ENCODE peak calls at places on chromosomes 6 and 20, in five cellular contexts. E is mesenchymal stem cell, J is IMR-90, K is neuronal stem cell, Y is H1. F is an unnamed sample.

GRCh38 chr6:77017537-77017936 is 445.8 kb downstream of the HTR1B start:
- DNase-seq in E (no peak), J (no peak), K (no peak), Y (no peak), F (no peak)

GRCh38 chr6:14930366-14930989 is 315.4 kb upstream of the JARID2 start:
- DNase-seq in E (no peak), J (no peak), K (no peak), Y (no peak), F (no peak)

GRCh38 chr20:237479-237878 is 10.4 kb downstream of the DEFB129 start:
- DNase-seq in E (no peak), J (peak; percentile 5), K (no peak), Y (no peak), F (no peak)

GRCh38 chr6:24923885-24924401 is 11.8 kb downstream of the RIPOR2 start:
- DNase-seq in E (no peak), J (no peak), K (no peak), Y (no peak), F (no peak)

GRCh38 chr6:65997539-65997938 is 290.5 kb upstream of the EYS start:
- DNase-seq in E (no peak), J (no peak), K (no peak), Y (no peak), F (no peak)

GRCh38 chr6:42392871-42393270 is 58.9 kb downstream of the TRERF1 start:
- DNase-seq in E (no peak), J (no peak), K (no peak), Y (no peak), F (no peak)

GRCh38 chr6:90421656-90422055 is 125.0 kb upstream of the BACH2 start:
- DNase-seq in E (no peak), J (no peak), K (no peak), Y (no peak), F (no peak)

GRCh38 chr6:26398555-26398954 is 3.5 kb upstream of the BTN3A1 start:
- DNase-seq in E (no peak), J (no peak), K (no peak), Y (no peak), F (no peak)

GRCh38 chr20:48747840-48748416 is 79.9 kb downstream of the PREX1 start:
- DNase-seq in E (no peak), J (no peak), K (no peak), Y (no peak), F (no peak)

GRCh38 chr6:15500901-15501805 is 161.7 kb downstream of the DTNBP1 start:
- DNase-seq in E (no peak), J (no peak), K (no peak), Y (no peak), F (no peak)

GRCh38 chr6:168208854-168209253 is 110.7 kb downstream of the DACT2 start:
- DNase-seq in E (no peak), J (no peak), K (no peak), Y (peak; percentile 43), F (no peak)

GRCh38 chr20:62659488-62659887 is 17.2 kb downstream of the SLCO4A1 start:
- DNase-seq in E (no peak), J (no peak), K (no peak), Y (no peak), F (no peak)

GRCh38 chr20:49608752-49609670 is 41.1 kb upstream of the PTGIS start:
- DNase-seq in E (peak; percentile 37), J (no peak), K (peak; percentile 59), Y (peak; percentile 49), F (peak; percentile 62)

GRCh38 chr20:45611054-45611453 is 18.5 kb upstream of the WFDC10A start:
- DNase-seq in E (peak; percentile 1), J (peak; percentile 75), K (no peak), Y (no peak), F (no peak)

GRCh38 chr6:6085928-6086668 is 79.4 kb upstream of the NRN1 start:
- DNase-seq in E (no peak), J (no peak), K (no peak), Y (no peak), F (peak; percentile 18)

GRCh38 chr6:34416877-34417371 is 8.9 kb downstream of the RPS10 start:
- DNase-seq in E (no peak), J (no peak), K (no peak), Y (no peak), F (peak; percentile 18)

GRCh38 chr6:54431466-54431865 is 123.2 kb downstream of the TINAG start:
- DNase-seq in E (no peak), J (peak; percentile 43), K (no peak), Y (no peak), F (no peak)

GRCh38 chr6:160238234-160238633 is 20.4 kb downstream of the SLC22A2 start:
- DNase-seq in E (no peak), J (no peak), K (no peak), Y (no peak), F (no peak)

GRCh38 chr6:119207973-119208725 is 129.7 kb upstream of the FAM184A start:
- DNase-seq in E (peak; percentile 67), J (peak; percentile 66), K (no peak), Y (no peak), F (no peak)

GRCh38 chr6:7137335-7138106 is 29.8 kb downstream of the RREB1 start:
- DNase-seq in E (peak; percentile 79), J (peak; percentile 77), K (no peak), Y (no peak), F (no peak)

GRCh38 chr6:21915707-21916399 is 322.3 kb downstream of the SOX4 start:
- DNase-seq in E (peak; percentile 52), J (peak; percentile 56), K (no peak), Y (no peak), F (no peak)

GRCh38 chr20:4435210-4435609 is 286.5 kb upstream of the PRND start:
- DNase-seq in E (no peak), J (peak; percentile 71), K (no peak), Y (no peak), F (no peak)

GRCh38 chr6:148323344-148323743 is 19.3 kb upstream of the SASH1 start:
- DNase-seq in E (peak; percentile 75), J (peak; percentile 86), K (no peak), Y (no peak), F (no peak)

GRCh38 chr6:5141046-5141445 is 55.9 kb downstream of the PPP1R3G start:
- DNase-seq in E (peak; percentile 4), J (peak; percentile 17), K (no peak), Y (no peak), F (no peak)

GRCh38 chr6:14881399-14881798 is 364.5 kb upstream of the JARID2 start:
- DNase-seq in E (peak; percentile 69), J (peak; percentile 87), K (no peak), Y (no peak), F (no peak)

GRCh38 chr6:44554194-44554593 is 166.7 kb downstream of the CDC5L start:
- DNase-seq in E (no peak), J (no peak), K (no peak), Y (no peak), F (no peak)

GRCh38 chr6:117298941-117299340 is 33.6 kb downstream of the VGLL2 start:
- DNase-seq in E (no peak), J (no peak), K (no peak), Y (no peak), F (peak; percentile 40)

GRCh38 chr20:46977909-46978588 is 83.4 kb downstream of the EYA2 start:
- DNase-seq in E (no peak), J (no peak), K (no peak), Y (no peak), F (no peak)

GRCh38 chr6:81700414-81700813 is 52.1 kb downstream of the TENT5A start:
- DNase-seq in E (no peak), J (no peak), K (no peak), Y (no peak), F (no peak)

GRCh38 chr6:32971581-32972352 is 3.4 kb downstream of the BRD2 start:
- DNase-seq in E (peak; percentile 100), J (peak; percentile 100), K (peak; percentile 100), Y (peak; percentile 98), F (peak; percentile 100)
- H4K91ac ChIP-seq in E (no peak overlapping the region), J (peak overlapping the region; percentile 100), K (no peak overlapping the region), Y (peak overlapping the region; percentile 92), F (peak overlapping the region; percentile 90)

GRCh38 chr6:157236040-157236725 is 87.1 kb downstream of the TMEM242 start:
- DNase-seq in E (no peak), J (no peak), K (no peak), Y (no peak), F (no peak)
- H3K4me3 ChIP-seq in E (peak overlapping the region; percentile 30), J (peak overlapping the region; percentile 40), K (peak overlapping the region; percentile 85), Y (peak overlapping the region; percentile 65), F (peak overlapping the region; percentile 38)

GRCh38 chr6:75604294-75604693 is 2.6 kb downstream of the SENP6 start:
- DNase-seq in E (no peak), J (no peak), K (no peak), Y (no peak), F (no peak)

GRCh38 chr6:75602897-75603395 is 1.3 kb downstream of the SENP6 start:
- DNase-seq in E (no peak), J (no peak), K (no peak), Y (no peak), F (no peak)

GRCh38 chr6:75601608-75602163 is at the start of gene SENP6:
- DNase-seq in E (peak; percentile 87), J (peak; percentile 70), K (peak; percentile 82), Y (no peak), F (peak; percentile 84)

GRCh38 chr6:75600694-75601265 is 900 bp upstream of the SENP6 start:
- DNase-seq in E (peak; percentile 17), J (no peak), K (no peak), Y (no peak), F (no peak)

GRCh38 chr6:75602164-75602896 is 650 bp downstream of the SENP6 start:
- DNase-seq in E (no peak), J (peak; percentile 42), K (no peak), Y (no peak), F (peak; percentile 64)
- H4K91ac ChIP-seq in E (peak overlapping the region; percentile 99), J (peak overlapping the region; percentile 88), K (peak overlapping the region; percentile 64), Y (peak overlapping the region; percentile 98), F (peak overlapping the region; percentile 98)

GRCh38 chr6:32154514-32155161 is 697 bp downstream of the PPT2 start:
- DNase-seq in E (peak; percentile 84), J (peak; percentile 71), K (no peak), Y (no peak), F (peak; percentile 41)

GRCh38 chr6:32153252-32153834 is 598 bp upstream of the PPT2 start:
- DNase-seq in E (peak; percentile 83), J (peak; percentile 41), K (no peak), Y (no peak), F (peak; percentile 5)

GRCh38 chr6:32152414-32153251 is 894 bp upstream of the PRRT1 start:
- DNase-seq in E (peak; percentile 84), J (peak; percentile 41), K (no peak), Y (no peak), F (no peak)

GRCh38 chr6:32151885-32152311 is at the start of gene PRRT1:
- DNase-seq in E (peak; percentile 30), J (no peak), K (no peak), Y (no peak), F (no peak)

GRCh38 chr6:32153835-32154513 is at the start of gene PPT2:
- DNase-seq in E (peak; percentile 97), J (peak; percentile 91), K (peak; percentile 88), Y (peak; percentile 74), F (peak; percentile 58)
- H3K4me3 ChIP-seq in E (peak within 1 kb of the TSS; percentile 79), J (peak within 1 kb of the TSS; percentile 67), K (peak within 1 kb of the TSS; percentile 97), Y (peak within 1 kb of the TSS; percentile 92), F (peak within 1 kb of the TSS; percentile 82)